ENCODE peak calls at places on chromosomes 4 and X, in eight cellular contexts. W is IMR-90, B is neural progenitor cell, C is endodermal cell, T is mammary epithelial cell, Z is kidney, U is keratinocyte, D is adipocyte. S is an unnamed sample.
A peak's percentile ranks its signal among the peaks of the same experiment; 100 is the strongest.

GRCh38 chr4:128484896-128485295 is 197.3 kb upstream of the PGRMC2 start:
- DNase-seq in W (peak; percentile 11), B (no peak), C (no peak), T (no peak), Z (no peak), U (no peak), D (peak; percentile 49), S (no peak)

GRCh38 chrX:150575415-150575814 is 7.0 kb downstream of the MTM1 start:
- DNase-seq in W (peak; percentile 33), B (no peak), C (no peak), T (peak; percentile 96), Z (no peak), U (peak; percentile 81), D (peak; percentile 46), S (no peak)

GRCh38 chrX:69018416-69019072 is 146.7 kb downstream of the PJA1 start:
- DNase-seq in W (no peak), B (no peak), C (peak; percentile 25), T (no peak), Z (no peak), U (no peak), D (no peak), S (peak; percentile 68)

GRCh38 chrX:101078716-101079115 is at the start of gene TMEM35A:
- DNase-seq in W (peak; percentile 51), B (peak; percentile 53), C (peak; percentile 62), T (no peak), Z (no peak), U (no peak), D (peak; percentile 44), S (peak; percentile 32)

GRCh38 chr4:40840985-40841571 is 91.3 kb downstream of the NSUN7 start:
- DNase-seq in W (peak; percentile 90), B (peak; percentile 92), C (peak; percentile 99), T (peak; percentile 77), Z (peak; percentile 79), U (peak; percentile 38), D (peak; percentile 42), S (peak; percentile 83)

GRCh38 chrX:13126785-13127184 is 82.4 kb upstream of the FAM9C start:
- DNase-seq in W (no peak), B (no peak), C (no peak), T (no peak), Z (no peak), U (no peak), D (no peak), S (no peak)

GRCh38 chr4:25654971-25655963 is at the start of gene SLC34A2:
- DNase-seq in W (no peak), B (peak; percentile 75), C (peak; percentile 94), T (no peak), Z (peak; percentile 91), U (no peak), D (no peak), S (no peak)

GRCh38 chrX:51569561-51569960 is 49.2 kb downstream of the CENPVL3 start:
- DNase-seq in W (no peak), B (no peak), C (no peak), T (peak; percentile 10), Z (no peak), U (no peak), D (no peak), S (no peak)

GRCh38 chrX:94058728-94059382 is 384.8 kb downstream of the FAM133A start:
- DNase-seq in W (no peak), B (peak; percentile 64), C (peak; percentile 71), T (peak; percentile 20), Z (no peak), U (no peak), D (peak; percentile 16), S (no peak)

GRCh38 chr4:102823897-102824296 is 3.5 kb downstream of the UBE2D3 start:
- DNase-seq in W (peak; percentile 57), B (no peak), C (no peak), T (no peak), Z (no peak), U (no peak), D (peak; percentile 43), S (no peak)

DNA sequence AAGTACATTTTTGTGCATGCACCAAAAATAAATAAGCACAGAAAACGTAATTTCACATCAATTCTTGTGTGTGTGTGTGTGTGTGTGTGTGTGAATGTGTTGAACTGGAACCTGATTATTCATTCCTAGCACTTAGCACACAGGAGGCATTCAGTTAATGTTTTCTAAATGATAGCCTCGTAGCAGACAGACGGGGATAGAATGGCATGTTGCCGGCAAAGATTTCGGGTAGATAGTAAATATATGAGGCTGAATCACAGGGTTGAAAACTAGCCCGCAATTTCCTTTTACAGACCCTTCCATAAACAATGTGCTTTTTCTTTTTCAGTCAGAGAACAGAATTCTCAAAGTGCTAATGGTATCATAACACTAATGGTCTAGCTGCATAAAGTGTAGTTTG is 13.5 kb downstream of the MAOB start:
- DNase-seq in W (peak; percentile 0), B (no peak), C (no peak), T (no peak), Z (no peak), U (no peak), D (no peak), S (no peak)
- H3K4me3 ChIP-seq in W (no peak overlapping the region), B (no peak overlapping the region), C (no peak overlapping the region), T (no peak overlapping the region), Z (no peak overlapping the region), U (no peak overlapping the region), D (no peak overlapping the region), S (no peak overlapping the region)

DNA sequence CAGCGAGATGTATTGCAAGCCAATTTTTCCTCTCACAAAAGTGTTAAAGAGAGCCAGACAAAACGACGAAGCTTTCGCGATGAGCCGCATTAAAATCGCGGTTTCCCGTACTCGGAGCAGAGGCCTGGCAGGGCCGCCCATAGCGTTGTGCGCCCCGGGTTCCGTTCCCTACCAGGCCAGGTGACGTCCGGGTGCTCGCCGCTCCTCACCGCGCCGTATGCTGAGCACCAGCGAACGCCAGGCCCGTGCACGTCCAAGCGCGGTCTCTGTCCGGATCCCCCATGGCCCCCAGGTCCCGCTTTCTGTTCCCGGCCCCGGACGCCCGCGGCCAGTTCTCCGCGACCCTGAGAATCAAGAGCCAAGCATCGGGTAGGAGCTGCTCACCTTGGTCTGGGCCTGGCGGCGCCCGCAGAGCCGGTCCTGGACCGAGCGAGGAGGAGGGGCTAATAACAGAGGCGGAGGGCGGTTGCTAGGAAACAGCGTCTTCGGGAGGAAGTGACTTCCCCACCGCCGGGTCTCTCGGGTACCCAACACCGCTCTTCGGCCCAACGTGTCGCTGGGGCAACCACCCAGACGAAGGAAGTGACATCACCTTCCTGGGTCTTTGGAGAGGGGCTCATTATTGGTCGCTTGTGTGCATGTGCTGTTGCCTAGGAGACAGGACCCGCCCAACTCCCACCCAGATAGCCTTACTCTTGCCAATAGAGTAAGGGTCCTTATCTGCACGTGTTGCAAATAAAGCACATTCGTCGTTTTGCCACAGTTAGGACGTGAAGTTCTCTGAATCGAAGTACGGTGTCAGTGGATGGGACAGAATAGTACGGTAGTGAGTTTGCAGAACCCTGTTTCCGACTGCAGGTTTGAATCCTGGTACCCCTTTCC is at the start of gene MAP9:
- DNase-seq in W (peak; percentile 93), B (peak; percentile 99), C (peak; percentile 98), T (peak; percentile 90), Z (peak; percentile 98), U (no peak), D (peak; percentile 98), S (peak; percentile 38)
- H3K9ac ChIP-seq in W (peak within 1 kb of the TSS; percentile 40), B (peak within 1 kb of the TSS; percentile 17), C (peak within 1 kb of the TSS; percentile 29), T (peak within 1 kb of the TSS; percentile 79), Z (peak within 1 kb of the TSS; percentile 54), U (peak within 1 kb of the TSS; percentile 73), D (peak within 1 kb of the TSS; percentile 88), S (peak within 1 kb of the TSS; percentile 39)

GRCh38 chrX:55451626-55451989 is 319 bp upstream of the MAGEH1 start:
- DNase-seq in W (no peak), B (no peak), C (no peak), T (no peak), Z (no peak), U (no peak), D (no peak), S (no peak)

GRCh38 chrX:55450259-55450658 is 1.7 kb upstream of the MAGEH1 start:
- DNase-seq in W (peak; percentile 12), B (peak; percentile 33), C (peak; percentile 39), T (no peak), Z (no peak), U (no peak), D (peak; percentile 2), S (peak; percentile 4)

GRCh38 chrX:55452825-55453124 is 848 bp downstream of the MAGEH1 start:
- DNase-seq in W (no peak), B (no peak), C (no peak), T (no peak), Z (no peak), U (no peak), D (no peak), S (no peak)

GRCh38 chrX:55451125-55451524 is 802 bp upstream of the MAGEH1 start:
- DNase-seq in W (no peak), B (no peak), C (no peak), T (no peak), Z (no peak), U (no peak), D (no peak), S (no peak)

DNA sequence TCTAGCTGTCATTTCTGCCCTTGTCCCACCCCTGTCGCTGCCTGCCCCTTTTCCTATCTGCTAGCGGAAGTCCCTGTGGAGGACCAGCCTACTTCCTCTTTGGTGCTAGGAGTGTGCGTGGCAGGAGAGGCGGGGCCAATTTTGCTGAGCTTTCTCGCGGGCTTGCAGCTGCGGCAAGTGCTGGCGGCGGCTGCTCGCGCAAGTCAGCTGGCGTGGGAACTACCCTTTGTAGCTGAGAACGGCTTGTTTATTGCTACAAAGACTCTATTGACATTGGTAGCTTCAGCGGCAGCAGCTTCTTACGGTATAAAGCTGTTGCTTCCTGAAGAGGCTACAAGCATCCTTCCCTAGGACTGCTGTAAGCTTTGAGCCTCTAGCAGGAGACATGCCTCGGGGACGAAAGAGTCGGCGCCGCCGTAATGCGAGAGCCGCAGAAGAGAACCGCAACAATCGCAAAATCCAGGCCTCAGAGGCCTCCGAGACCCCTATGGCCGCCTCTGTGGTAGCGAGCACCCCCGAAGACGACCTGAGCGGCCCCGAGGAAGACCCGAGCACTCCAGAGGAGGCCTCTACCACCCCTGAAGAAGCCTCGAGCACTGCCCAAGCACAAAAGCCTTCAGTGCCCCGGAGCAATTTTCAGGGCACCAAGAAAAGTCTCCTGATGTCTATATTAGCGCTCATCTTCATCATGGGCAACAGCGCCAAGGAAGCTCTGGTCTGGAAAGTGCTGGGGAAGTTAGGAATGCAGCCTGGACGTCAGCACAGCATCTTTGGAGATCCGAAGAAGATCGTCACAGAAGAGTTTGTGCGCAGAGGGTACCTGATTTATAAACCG is at the start of gene MAGEH1:
- DNase-seq in W (peak; percentile 79), B (peak; percentile 73), C (peak; percentile 86), T (peak; percentile 45), Z (peak; percentile 94), U (no peak), D (peak; percentile 84), S (peak; percentile 81)
- H3K4me3 ChIP-seq in W (peak within 1 kb of the TSS; percentile 88), B (peak within 1 kb of the TSS; percentile 73), C (peak within 1 kb of the TSS; percentile 92), T (peak within 1 kb of the TSS; percentile 55), Z (peak within 1 kb of the TSS; percentile 83), U (peak within 1 kb of the TSS; percentile 60), D (peak within 1 kb of the TSS; percentile 87), S (peak within 1 kb of the TSS; percentile 70)

DNA sequence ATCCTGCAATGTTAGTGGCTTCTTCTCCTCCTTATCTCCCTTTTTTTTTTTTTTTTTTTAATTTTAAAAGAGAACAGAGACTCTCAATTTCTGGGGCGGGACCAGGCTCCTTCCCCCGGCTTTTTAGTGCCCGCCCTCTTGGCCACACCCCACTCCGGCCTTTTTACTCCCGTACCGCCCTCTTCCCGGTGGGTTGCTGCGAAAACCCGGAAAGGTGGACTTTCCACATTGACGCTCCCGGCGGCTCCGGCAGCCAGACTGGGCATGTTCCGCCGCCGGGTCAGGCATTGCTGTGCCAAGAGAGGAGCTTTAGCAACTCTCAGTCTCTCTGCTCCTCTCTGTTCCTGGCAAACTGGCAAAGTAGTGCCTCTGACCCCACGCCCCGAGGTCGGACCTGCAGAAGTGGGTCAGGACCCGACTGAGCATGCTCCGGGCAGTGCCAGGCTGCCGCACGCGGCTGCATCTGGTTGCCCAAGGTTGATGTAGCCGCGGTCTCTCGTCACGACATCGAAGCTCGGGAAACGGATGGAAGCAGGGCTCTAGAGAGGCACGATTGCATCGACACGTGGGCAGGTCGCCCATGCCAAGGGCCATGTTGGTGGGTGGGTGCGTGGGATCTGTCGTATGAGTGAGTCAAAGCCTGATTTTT is 1.1 kb upstream of the MFAP3L start:
- DNase-seq in W (peak; percentile 95), B (peak; percentile 95), C (peak; percentile 99), T (peak; percentile 96), Z (peak; percentile 96), U (peak; percentile 38), D (peak; percentile 98), S (peak; percentile 86)
- H3K9ac ChIP-seq in W (no peak overlapping the region), B (no peak overlapping the region), C (no peak overlapping the region), T (peak overlapping the region; percentile 50), Z (no peak overlapping the region), U (peak overlapping the region; percentile 87), D (peak overlapping the region; percentile 91), S (peak overlapping the region; percentile 75)

S was measured in endothelial cell of umbilical vein.